ENCODE peak calls at places on chromosome 1, in eight cellular contexts. One of them, this sample, is unnamed. For H3K4me1, the result is how much of the 10 kb centered on the place peaks cover.

GRCh38 chr1:67941155-67941554 is 107.9 kb upstream of the GNG12 start:
- DNase-seq in thoracic aorta: no peak
- DNase-seq in adrenal gland: no peak
- DNase-seq in tibial artery: no peak
- DNase-seq in upper lobe of right lung: no peak
- DNase-seq in cardiac muscle cell: no peak
- DNase-seq in prostate gland: no peak
- DNase-seq in mesenchymal stem cell: no peak
- DNase-seq in this sample: no peak

GRCh38 chr1:179327679-179328078 is 34.1 kb downstream of the SOAT1 start:
- DNase-seq in cardiac muscle cell: no peak
- DNase-seq in thoracic aorta: no peak
- DNase-seq in prostate gland: no peak
- DNase-seq in upper lobe of right lung: no peak
- DNase-seq in tibial artery: no peak
- DNase-seq in adrenal gland: no peak
- DNase-seq in mesenchymal stem cell: no peak
- DNase-seq in this sample: no peak

GRCh38 chr1:207990455-207990854 is 79.5 kb upstream of the CD34 start:
- DNase-seq in prostate gland: no peak
- DNase-seq in upper lobe of right lung: no peak
- DNase-seq in thoracic aorta: no peak
- DNase-seq in cardiac muscle cell: no peak
- DNase-seq in adrenal gland: no peak
- DNase-seq in tibial artery: no peak
- DNase-seq in mesenchymal stem cell: no peak
- DNase-seq in this sample: no peak

GRCh38 chr1:80153762-80154555 is 1147.4 kb upstream of the ADGRL4 start:
- DNase-seq in thoracic aorta: no peak
- DNase-seq in upper lobe of right lung: no peak
- DNase-seq in prostate gland: no peak
- DNase-seq in cardiac muscle cell: no peak
- DNase-seq in adrenal gland: no peak
- DNase-seq in mesenchymal stem cell: no peak
- DNase-seq in tibial artery: no peak
- DNase-seq in this sample: no peak

GRCh38 chr1:168468042-168468809 is 75.6 kb downstream of the XCL2 start:
- DNase-seq in cardiac muscle cell: no peak
- DNase-seq in adrenal gland: no peak
- DNase-seq in thoracic aorta: no peak
- DNase-seq in upper lobe of right lung: no peak
- DNase-seq in tibial artery: no peak
- DNase-seq in mesenchymal stem cell: no peak
- DNase-seq in prostate gland: no peak
- DNase-seq in this sample: no peak

GRCh38 chr1:66271216-66271903 is 262.6 kb upstream of the SGIP1 start:
- DNase-seq in tibial artery: peak
- DNase-seq in mesenchymal stem cell: peak
- DNase-seq in adrenal gland: peak
- DNase-seq in upper lobe of right lung: no peak
- DNase-seq in thoracic aorta: peak
- DNase-seq in prostate gland: peak
- DNase-seq in cardiac muscle cell: peak
- DNase-seq in this sample: peak

GRCh38 chr1:224894915-224895314 is 34.6 kb upstream of the DNAH14 start:
- DNase-seq in tibial artery: no peak
- DNase-seq in prostate gland: no peak
- DNase-seq in cardiac muscle cell: no peak
- DNase-seq in thoracic aorta: no peak
- DNase-seq in mesenchymal stem cell: peak
- DNase-seq in upper lobe of right lung: no peak
- DNase-seq in adrenal gland: no peak
- DNase-seq in this sample: no peak

GRCh38 chr1:37574834-37575479 is 18.2 kb downstream of the DNALI1 start:
- DNase-seq in thoracic aorta: no peak
- DNase-seq in cardiac muscle cell: no peak
- DNase-seq in tibial artery: no peak
- DNase-seq in mesenchymal stem cell: peak
- DNase-seq in upper lobe of right lung: no peak
- DNase-seq in prostate gland: no peak
- DNase-seq in adrenal gland: no peak
- DNase-seq in this sample: no peak

GRCh38 chr1:3543076-3544049 is 67.9 kb downstream of the MEGF6 start:
- DNase-seq in tibial artery: peak
- DNase-seq in prostate gland: peak
- DNase-seq in cardiac muscle cell: no peak
- DNase-seq in adrenal gland: peak
- DNase-seq in mesenchymal stem cell: peak
- DNase-seq in thoracic aorta: peak
- DNase-seq in upper lobe of right lung: no peak
- DNase-seq in this sample: no peak

GRCh38 chr1:109274533-109275476 is 8.1 kb downstream of the PSRC1 start:
- DNase-seq in upper lobe of right lung: peak
- DNase-seq in tibial artery: no peak
- DNase-seq in thoracic aorta: no peak
- DNase-seq in adrenal gland: no peak
- DNase-seq in cardiac muscle cell: no peak
- DNase-seq in mesenchymal stem cell: peak
- DNase-seq in prostate gland: peak
- DNase-seq in this sample: peak

GRCh38 chr1:83857705-83858104 is 141.2 kb downstream of the TTLL7 start:
- DNase-seq in prostate gland: no peak
- DNase-seq in cardiac muscle cell: no peak
- DNase-seq in mesenchymal stem cell: no peak
- DNase-seq in adrenal gland: no peak
- DNase-seq in thoracic aorta: no peak
- DNase-seq in upper lobe of right lung: no peak
- DNase-seq in tibial artery: no peak
- DNase-seq in this sample: no peak

GRCh38 chr1:163166886-163167555 is 35.7 kb downstream of the RGS5 start:
- DNase-seq in adrenal gland: no peak
- DNase-seq in upper lobe of right lung: no peak
- DNase-seq in tibial artery: no peak
- DNase-seq in thoracic aorta: no peak
- DNase-seq in cardiac muscle cell: no peak
- DNase-seq in prostate gland: no peak
- DNase-seq in mesenchymal stem cell: peak
- DNase-seq in this sample: no peak

GRCh38 chr1:211420389-211420788 is 71.6 kb downstream of the RD3 start:
- DNase-seq in upper lobe of right lung: no peak
- DNase-seq in tibial artery: no peak
- DNase-seq in adrenal gland: no peak
- DNase-seq in mesenchymal stem cell: peak
- DNase-seq in thoracic aorta: no peak
- DNase-seq in cardiac muscle cell: no peak
- DNase-seq in prostate gland: no peak
- DNase-seq in this sample: no peak

GRCh38 chr1:13766906-13767564 is 67.0 kb downstream of the PRDM2 start:
- DNase-seq in thoracic aorta: no peak
- DNase-seq in prostate gland: no peak
- DNase-seq in tibial artery: no peak
- DNase-seq in adrenal gland: no peak
- DNase-seq in cardiac muscle cell: no peak
- DNase-seq in mesenchymal stem cell: no peak
- DNase-seq in upper lobe of right lung: no peak
- DNase-seq in this sample: no peak

GRCh38 chr1:25725482-25725881 is 74.5 kb upstream of the SELENON start:
- DNase-seq in prostate gland: no peak
- DNase-seq in upper lobe of right lung: no peak
- DNase-seq in tibial artery: no peak
- DNase-seq in thoracic aorta: no peak
- DNase-seq in cardiac muscle cell: no peak
- DNase-seq in adrenal gland: no peak
- DNase-seq in mesenchymal stem cell: no peak
- DNase-seq in this sample: no peak

GRCh38 chr1:27816921-27817630 is 13.5 kb upstream of the PPP1R8 start:
- DNase-seq in mesenchymal stem cell: peak
- DNase-seq in tibial artery: no peak
- DNase-seq in cardiac muscle cell: peak
- DNase-seq in adrenal gland: peak
- DNase-seq in prostate gland: no peak
- DNase-seq in upper lobe of right lung: no peak
- DNase-seq in thoracic aorta: no peak
- DNase-seq in this sample: no peak

GRCh38 chr1:98102369-98103030 is 181.7 kb upstream of the DPYD start:
- DNase-seq in cardiac muscle cell: no peak
- DNase-seq in upper lobe of right lung: no peak
- DNase-seq in adrenal gland: no peak
- DNase-seq in mesenchymal stem cell: peak
- DNase-seq in prostate gland: no peak
- DNase-seq in thoracic aorta: no peak
- DNase-seq in tibial artery: no peak
- DNase-seq in this sample: no peak

GRCh38 chr1:97078847-97079246 is 357.3 kb downstream of the PTBP2 start:
- DNase-seq in upper lobe of right lung: no peak
- DNase-seq in tibial artery: no peak
- DNase-seq in mesenchymal stem cell: no peak
- DNase-seq in cardiac muscle cell: no peak
- DNase-seq in thoracic aorta: no peak
- DNase-seq in prostate gland: no peak
- DNase-seq in adrenal gland: no peak
- DNase-seq in this sample: no peak

GRCh38 chr1:92833840-92834239 is 2.0 kb downstream of the RPL5 start:
- DNase-seq in tibial artery: no peak
- DNase-seq in cardiac muscle cell: no peak
- DNase-seq in prostate gland: no peak
- DNase-seq in mesenchymal stem cell: no peak
- DNase-seq in adrenal gland: no peak
- DNase-seq in thoracic aorta: no peak
- DNase-seq in upper lobe of right lung: no peak
- DNase-seq in this sample: no peak

GRCh38 chr1:23644555-23644866 is 47.1 kb upstream of the RPL11 start:
- DNase-seq in tibial artery: no peak
- DNase-seq in prostate gland: no peak
- DNase-seq in mesenchymal stem cell: no peak
- DNase-seq in upper lobe of right lung: no peak
- DNase-seq in cardiac muscle cell: no peak
- DNase-seq in thoracic aorta: no peak
- DNase-seq in adrenal gland: no peak
- DNase-seq in this sample: no peak

GRCh38 chr1:212526111-212526491 is 82.5 kb upstream of the ATF3 start:
- DNase-seq in cardiac muscle cell: no peak
- DNase-seq in mesenchymal stem cell: no peak
- DNase-seq in prostate gland: no peak
- DNase-seq in upper lobe of right lung: no peak
- DNase-seq in tibial artery: no peak
- DNase-seq in adrenal gland: no peak
- DNase-seq in thoracic aorta: no peak
- DNase-seq in this sample: no peak

DNA sequence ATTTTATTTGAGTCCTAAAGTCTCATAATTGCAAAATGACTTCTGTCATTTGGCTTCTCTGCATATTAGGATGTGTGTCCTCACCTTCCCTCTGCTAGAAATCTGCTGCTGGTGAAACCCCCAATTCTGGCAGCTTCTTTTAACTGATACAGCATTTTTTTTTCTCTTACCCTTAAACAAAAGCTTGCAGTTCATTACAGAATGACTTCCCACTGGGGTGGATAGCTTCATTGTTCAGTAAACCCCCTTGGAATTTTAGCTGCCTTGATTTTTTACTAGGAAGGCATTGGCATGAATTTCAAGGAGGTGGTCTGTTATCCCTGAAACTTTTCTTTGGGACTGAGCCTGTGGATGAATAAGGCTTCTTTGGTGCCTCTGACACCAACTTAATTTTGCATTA is 16.8 kb downstream of the TSEN15 start:
- DNase-seq in cardiac muscle cell: no peak
- DNase-seq in upper lobe of right lung: no peak
- DNase-seq in prostate gland: no peak
- DNase-seq in tibial artery: no peak
- DNase-seq in mesenchymal stem cell: no peak
- DNase-seq in thoracic aorta: no peak
- DNase-seq in adrenal gland: no peak
- DNase-seq in this sample: no peak
- H3K4me1 ChIP-seq in cardiac muscle cell: under half
- H3K4me1 ChIP-seq in upper lobe of right lung: under half
- H3K4me1 ChIP-seq in prostate gland: under half
- H3K4me1 ChIP-seq in tibial artery: under half
- H3K4me1 ChIP-seq in mesenchymal stem cell: under half
- H3K4me1 ChIP-seq in thoracic aorta: under half
- H3K4me1 ChIP-seq in adrenal gland: under half
- H3K4me1 ChIP-seq in this sample: under half

GRCh38 chr1:1601564-1602320 is 1.8 kb upstream of the FNDC10 start:
- DNase-seq in prostate gland: no peak
- DNase-seq in tibial artery: no peak
- DNase-seq in upper lobe of right lung: peak
- DNase-seq in cardiac muscle cell: no peak
- DNase-seq in adrenal gland: no peak
- DNase-seq in thoracic aorta: no peak
- DNase-seq in mesenchymal stem cell: no peak
- DNase-seq in this sample: no peak

GRCh38 chr1:1600861-1601563 is 1.1 kb upstream of the FNDC10 start:
- DNase-seq in mesenchymal stem cell: no peak
- DNase-seq in upper lobe of right lung: no peak
- DNase-seq in adrenal gland: peak
- DNase-seq in tibial artery: peak
- DNase-seq in thoracic aorta: no peak
- DNase-seq in prostate gland: no peak
- DNase-seq in cardiac muscle cell: no peak
- DNase-seq in this sample: no peak

GRCh38 chr1:1598720-1599029 is 1.3 kb downstream of the FNDC10 start:
- DNase-seq in mesenchymal stem cell: no peak
- DNase-seq in upper lobe of right lung: no peak
- DNase-seq in adrenal gland: peak
- DNase-seq in cardiac muscle cell: no peak
- DNase-seq in tibial artery: no peak
- DNase-seq in thoracic aorta: no peak
- DNase-seq in prostate gland: no peak
- DNase-seq in this sample: no peak

GRCh38 chr1:1599030-1599916 is 662 bp downstream of the FNDC10 start:
- DNase-seq in adrenal gland: peak
- DNase-seq in tibial artery: no peak
- DNase-seq in thoracic aorta: no peak
- DNase-seq in upper lobe of right lung: no peak
- DNase-seq in mesenchymal stem cell: peak
- DNase-seq in prostate gland: no peak
- DNase-seq in cardiac muscle cell: peak
- DNase-seq in this sample: no peak

GRCh38 chr1:1599919-1600860 is at the start of gene FNDC10:
- DNase-seq in adrenal gland: peak
- DNase-seq in upper lobe of right lung: no peak
- DNase-seq in thoracic aorta: no peak
- DNase-seq in mesenchymal stem cell: no peak
- DNase-seq in tibial artery: peak
- DNase-seq in prostate gland: no peak
- DNase-seq in cardiac muscle cell: peak
- DNase-seq in this sample: no peak
- H3K4me3 ChIP-seq in adrenal gland: no peak
- H3K4me3 ChIP-seq in upper lobe of right lung: peak
- H3K4me3 ChIP-seq in thoracic aorta: peak
- H3K4me3 ChIP-seq in mesenchymal stem cell: peak
- H3K4me3 ChIP-seq in tibial artery: peak
- H3K4me3 ChIP-seq in prostate gland: peak
- H3K4me3 ChIP-seq in cardiac muscle cell: peak
- H3K4me3 ChIP-seq in this sample: peak

GRCh38 chr1:201277441-201277840 is 5.9 kb upstream of the PKP1 start:
- DNase-seq in tibial artery: no peak
- DNase-seq in adrenal gland: no peak
- DNase-seq in thoracic aorta: no peak
- DNase-seq in cardiac muscle cell: no peak
- DNase-seq in prostate gland: no peak
- DNase-seq in mesenchymal stem cell: no peak
- DNase-seq in upper lobe of right lung: no peak
- DNase-seq in this sample: no peak
- H3K4me1 ChIP-seq in tibial artery: under half
- H3K4me1 ChIP-seq in adrenal gland: under half
- H3K4me1 ChIP-seq in thoracic aorta: under half
- H3K4me1 ChIP-seq in cardiac muscle cell: under half
- H3K4me1 ChIP-seq in prostate gland: under half
- H3K4me1 ChIP-seq in mesenchymal stem cell: under half
- H3K4me1 ChIP-seq in upper lobe of right lung: under half
- H3K4me1 ChIP-seq in this sample: under half

GRCh38 chr1:31238986-31239613 is 587 bp downstream of the NKAIN1 start:
- DNase-seq in upper lobe of right lung: peak
- DNase-seq in mesenchymal stem cell: peak
- DNase-seq in tibial artery: no peak
- DNase-seq in cardiac muscle cell: peak
- DNase-seq in prostate gland: no peak
- DNase-seq in adrenal gland: no peak
- DNase-seq in thoracic aorta: no peak
- DNase-seq in this sample: no peak
- H3K4me3 ChIP-seq in upper lobe of right lung: peak
- H3K4me3 ChIP-seq in mesenchymal stem cell: peak
- H3K4me3 ChIP-seq in tibial artery: peak
- H3K4me3 ChIP-seq in cardiac muscle cell: peak
- H3K4me3 ChIP-seq in prostate gland: peak
- H3K4me3 ChIP-seq in adrenal gland: no peak
- H3K4me3 ChIP-seq in thoracic aorta: peak
- H3K4me3 ChIP-seq in this sample: peak

This sample was measured in left ventricle myocardium inferior.